ENCODE peak calls at places on chromosomes 11 and 22, in eight cellular contexts. M is osteoblast; U is CD4-positive, alpha-beta T cell; I is cardiac muscle cell; O is endodermal cell; K is colonic mucosa; Y is fibroblast of lung; P is neural progenitor cell. Q is an unnamed sample.

GRCh38 chr22:49586244-49586748 is 241.4 kb downstream of the BRD1 start:
- DNase-seq in O (no peak), I (no peak), P (no peak), M (peak), K (no peak), Y (no peak), U (no peak), Q (no peak)

GRCh38 chr11:31479073-31479472 is 30.3 kb downstream of the IMMP1L start:
- DNase-seq in Y (no peak), M (no peak), P (no peak), I (no peak), U (no peak), K (no peak), O (no peak), Q (no peak)

GRCh38 chr11:3341298-3341697 is 37.6 kb downstream of the ZNF195 start:
- DNase-seq in O (peak), P (peak), K (peak), M (peak), U (peak), I (peak), Y (no peak), Q (peak)

GRCh38 chr22:24006207-24006913 is 1.1 kb upstream of the GSTT4 start:
- DNase-seq in O (peak), I (no peak), K (no peak), Y (no peak), M (peak), U (no peak), P (no peak), Q (no peak)

GRCh38 chr22:24146190-24146616 is 35.1 kb upstream of the SUSD2 start:
- DNase-seq in M (peak), U (no peak), I (peak), O (peak), K (peak), Y (peak), P (peak), Q (no peak)

GRCh38 chr11:112619106-112619505 is 342.1 kb upstream of the NCAM1 start:
- DNase-seq in O (no peak), Y (no peak), I (no peak), U (no peak), M (no peak), P (no peak), K (no peak), Q (no peak)

GRCh38 chr11:79237676-79238075 is 203.2 kb downstream of the TENM4 start:
- DNase-seq in M (peak), K (no peak), U (no peak), O (no peak), I (peak), Y (peak), P (no peak), Q (no peak)

GRCh38 chr11:62133328-62134065 is 9.7 kb downstream of the INCENP start:
- DNase-seq in K (no peak), U (no peak), O (no peak), Y (no peak), P (no peak), I (peak), M (peak), Q (no peak)

GRCh38 chr22:35546886-35547285 is 6.3 kb downstream of the RASD2 start:
- DNase-seq in O (no peak), M (no peak), I (no peak), K (no peak), U (no peak), P (no peak), Y (no peak), Q (no peak)

GRCh38 chr11:67370351-67371076 is 2.9 kb downstream of the CLCF1 start:
- DNase-seq in O (peak), M (peak), Y (peak), K (no peak), U (no peak), P (peak), I (no peak), Q (no peak)

GRCh38 chr22:35596821-35597220 is 20.3 kb downstream of the MB start:
- DNase-seq in O (no peak), U (no peak), Y (no peak), P (no peak), K (no peak), I (peak), M (peak), Q (no peak)

GRCh38 chr22:44025171-44026065 is 1.3 kb downstream of the PARVB start:
- DNase-seq in P (no peak), M (peak), U (no peak), K (peak), Y (no peak), I (no peak), O (no peak), Q (no peak)

GRCh38 chr22:21632237-21632895 is at the start of gene CCDC116:
- DNase-seq in K (no peak), M (peak), O (peak), Y (no peak), U (peak), P (peak), I (no peak), Q (no peak)

GRCh38 chr11:9039194-9039593 is 35.4 kb upstream of the NRIP3 start:
- DNase-seq in M (no peak), Y (peak), K (no peak), I (no peak), P (no peak), U (no peak), O (no peak), Q (no peak)

GRCh38 chr11:2771758-2772466 is 72.1 kb upstream of the KCNQ1OT1 start:
- DNase-seq in K (peak), M (peak), Y (no peak), O (peak), I (no peak), P (no peak), U (no peak), Q (no peak)

GRCh38 chr11:70719516-70719915 is 321.2 kb downstream of the CTTN start:
- DNase-seq in M (no peak), K (no peak), U (no peak), Y (no peak), P (no peak), O (no peak), I (peak), Q (no peak)

GRCh38 chr11:3047637-3048036 is 9.6 kb downstream of the CARS1 start:
- DNase-seq in I (no peak), P (no peak), Y (no peak), M (peak), K (no peak), O (no peak), U (no peak), Q (no peak)

GRCh38 chr11:1946812-1947480 is at the start of gene MRPL23:
- DNase-seq in I (no peak), P (no peak), O (no peak), K (no peak), M (no peak), Y (no peak), U (no peak), Q (no peak)

GRCh38 chr11:28729339-28729738 is 621.2 kb downstream of the METTL15 start:
- DNase-seq in Y (no peak), O (no peak), U (no peak), K (no peak), I (no peak), P (no peak), M (no peak), Q (no peak)

GRCh38 chr11:38577769-38578168 is 1979.7 kb upstream of the RAG2 start:
- DNase-seq in O (no peak), P (no peak), I (no peak), K (no peak), U (no peak), M (no peak), Y (no peak), Q (no peak)

GRCh38 chr22:50432131-50432870 is 42.5 kb downstream of the SBF1 start:
- DNase-seq in O (no peak), P (no peak), I (no peak), K (no peak), U (no peak), M (peak), Y (no peak), Q (no peak)

DNA sequence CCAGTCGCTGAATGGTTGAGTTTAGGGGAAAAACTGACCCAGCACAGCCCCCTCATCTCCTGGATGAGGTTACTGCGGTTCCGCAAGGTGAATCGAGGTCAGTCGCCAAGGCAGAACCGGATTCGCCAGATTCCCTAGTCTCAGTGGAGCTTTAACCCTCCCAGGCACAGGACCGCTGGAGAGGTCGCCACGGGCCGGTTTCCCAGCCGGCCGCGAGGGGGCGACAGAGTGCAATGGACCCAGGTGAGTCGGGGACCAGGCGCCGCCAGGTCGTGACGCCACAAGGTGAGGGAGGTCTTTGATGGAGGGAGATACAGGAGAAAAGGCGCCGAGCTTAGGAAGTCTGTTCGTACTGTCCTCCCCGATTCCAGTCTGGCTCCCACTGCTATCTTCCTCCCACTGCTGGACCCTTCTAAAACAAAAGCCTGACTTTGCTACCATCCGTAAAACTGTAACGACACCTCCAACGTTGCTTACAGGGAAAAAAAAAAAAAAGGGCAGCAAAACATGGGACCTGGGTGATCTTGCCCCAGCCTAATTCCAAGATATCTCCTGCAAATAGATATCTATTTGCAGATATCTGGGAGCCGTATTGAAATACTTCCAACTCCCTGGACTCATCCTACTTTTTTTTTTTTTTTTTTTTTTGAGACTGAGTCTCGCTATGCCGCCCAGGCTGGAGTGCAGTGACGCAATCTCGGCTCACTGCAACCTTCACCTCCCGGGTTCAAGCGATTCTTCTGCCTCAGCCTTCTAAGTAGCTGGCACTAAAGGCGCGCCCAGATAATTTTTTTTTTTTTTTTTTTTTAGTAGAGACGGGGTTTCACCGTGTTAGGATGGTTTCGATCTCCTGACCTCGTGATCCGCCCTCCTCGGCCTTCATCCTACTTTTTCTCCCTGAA is 1.4 kb upstream of the GGA1 start:
- DNase-seq in I (peak), O (peak), P (peak), M (peak), K (peak), Y (peak), U (peak), Q (peak)
- H3K27ac ChIP-seq in I (peak), O (no peak), P (no peak), M (no peak), K (peak), Y (peak), U (peak), Q (no peak)

DNA sequence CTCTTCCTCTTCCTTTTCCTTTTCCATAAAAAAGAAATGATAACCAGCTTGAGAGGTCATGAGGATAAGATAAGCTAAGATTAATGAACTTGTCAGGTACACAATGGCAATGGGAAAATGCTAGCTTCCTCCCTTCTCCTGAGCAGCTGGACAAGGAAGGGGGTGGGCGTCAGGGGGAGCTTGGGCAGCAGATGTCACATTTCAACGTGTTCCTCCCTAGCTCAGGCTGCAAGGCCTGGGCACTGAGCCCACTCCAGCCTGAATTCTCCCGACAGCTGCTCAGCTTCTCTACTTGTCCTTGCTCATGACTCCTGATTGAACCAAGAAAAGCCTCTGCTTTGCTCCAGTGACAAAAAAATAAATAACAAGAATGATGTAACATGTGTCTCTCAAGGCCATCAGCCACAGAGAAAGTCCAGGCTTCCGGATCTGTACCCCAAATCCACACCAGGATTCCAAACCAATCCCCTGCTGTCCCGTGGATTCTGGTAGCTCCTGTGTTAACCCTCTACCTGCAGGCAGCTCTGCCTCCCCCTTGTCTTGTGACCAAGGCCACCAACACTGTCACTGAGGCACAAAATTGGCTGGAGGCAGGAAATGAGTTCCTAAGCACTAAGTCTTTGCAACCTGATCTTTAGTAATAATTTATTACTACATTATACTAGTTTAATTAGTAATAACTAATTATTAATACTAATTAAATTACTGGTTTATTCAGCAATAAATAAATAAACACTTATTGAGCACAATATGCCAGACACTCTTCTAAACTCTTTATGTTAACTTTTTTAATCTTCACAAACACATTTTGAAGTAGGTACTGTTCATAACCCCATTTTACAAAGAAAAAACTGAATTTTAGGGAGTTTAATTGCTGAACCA is 146.5 kb downstream of the CCDC34 start:
- DNase-seq in M (peak), I (peak), O (no peak), P (no peak), Y (peak), K (peak), U (no peak), Q (no peak)
- H3K27ac ChIP-seq in M (peak), I (peak), O (peak), P (no peak), Y (no peak), K (no peak), U (no peak), Q (no peak)

DNA sequence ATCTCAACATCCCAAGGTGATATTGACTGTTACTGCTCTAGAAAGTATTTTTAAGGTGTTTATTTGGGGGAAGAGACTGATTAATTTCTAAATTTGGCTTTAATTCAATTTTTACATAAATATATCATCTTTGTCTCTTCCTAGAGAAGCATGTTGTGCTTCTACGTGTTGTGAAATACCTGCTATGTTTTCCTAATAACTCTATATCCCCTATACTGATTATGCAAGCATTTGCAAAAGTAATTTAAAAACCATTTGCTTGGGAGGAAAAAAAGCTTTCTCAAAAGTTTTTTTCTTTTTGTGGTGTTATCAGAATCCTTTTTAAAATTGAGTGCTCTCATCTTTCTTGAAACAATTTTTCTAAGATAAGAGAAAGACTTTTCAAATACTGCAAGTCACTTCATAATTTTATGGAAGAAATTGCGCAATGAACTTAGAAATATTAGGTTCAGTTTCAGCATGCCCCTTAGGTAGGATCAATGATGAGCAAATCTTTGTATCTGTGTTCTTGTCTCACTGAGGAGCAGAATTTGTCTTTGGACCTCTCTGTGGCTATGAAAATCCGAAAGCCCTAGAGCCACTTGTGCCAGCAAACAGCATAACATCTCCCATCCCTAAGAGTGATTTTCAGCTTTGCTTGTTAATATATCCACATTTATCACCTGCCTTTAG is 7.4 kb upstream of the BLID start:
- DNase-seq in M (no peak), Y (no peak), O (no peak), I (no peak), P (no peak), K (no peak), U (no peak), Q (no peak)
- H3K27ac ChIP-seq in M (peak), Y (no peak), O (no peak), I (no peak), P (no peak), K (no peak), U (no peak), Q (no peak)

GRCh38 chr11:11338304-11338703 is 14.7 kb downstream of the CSNK2A3 start:
- DNase-seq in Y (no peak), M (no peak), P (no peak), O (no peak), K (no peak), I (no peak), U (no peak), Q (no peak)
- H3K27ac ChIP-seq in Y (no peak), M (no peak), P (no peak), O (no peak), K (no peak), I (no peak), U (no peak), Q (no peak)